ENCODE peak calls at places on chromosome 3, in six cellular contexts. M is IMR-90, F is HCT116, X is Peyer's patch, G is uterus, U is heart left ventricle. I is an unnamed sample. For H3K9me3, the result is how much of the 10 kb centered on the place peaks cover.

GRCh38 chr3:81048058-81048665 is 713.3 kb downstream of the GBE1 start:
- DNase-seq in M (no peak), U (no peak), G (no peak), X (no peak), F (no peak), I (no peak)

GRCh38 chr3:162096874-162097273 is 600.3 kb downstream of the OTOL1 start:
- DNase-seq in G (no peak), X (no peak), F (no peak), M (no peak), U (no peak), I (no peak)

GRCh38 chr3:14439501-14440167 is 37.2 kb downstream of the SLC6A6 start:
- DNase-seq in G (peak), F (no peak), X (peak), U (peak), M (peak), I (peak)

GRCh38 chr3:49867871-49868321 is 1.8 kb downstream of the CAMKV start:
- DNase-seq in G (no peak), X (no peak), F (no peak), U (no peak), M (peak), I (no peak)

GRCh38 chr3:41190509-41191284 is 8.6 kb upstream of the CTNNB1 start:
- DNase-seq in X (no peak), G (no peak), U (no peak), F (no peak), M (no peak), I (no peak)

GRCh38 chr3:102329561-102329960 is 105.3 kb upstream of the ZPLD1 start:
- DNase-seq in M (no peak), F (no peak), X (no peak), U (no peak), G (no peak), I (no peak)

GRCh38 chr3:38006031-38006430 is 15.4 kb downstream of the VILL start:
- DNase-seq in U (no peak), G (no peak), F (no peak), M (no peak), X (no peak), I (peak)

GRCh38 chr3:26376131-26376530 is 246.4 kb upstream of the LRRC3B start:
- DNase-seq in G (no peak), F (no peak), U (no peak), M (no peak), X (no peak), I (no peak)

GRCh38 chr3:38646630-38647029 is 2.9 kb downstream of the SCN5A start:
- DNase-seq in M (peak), F (no peak), U (peak), G (no peak), X (no peak), I (no peak)

GRCh38 chr3:78368576-78369345 is 1328.9 kb downstream of the ROBO2 start:
- DNase-seq in M (no peak), G (no peak), U (no peak), F (no peak), X (no peak), I (no peak)

GRCh38 chr3:129046732-129047552 is 13.6 kb upstream of the GP9 start:
- DNase-seq in M (no peak), G (no peak), X (no peak), U (no peak), F (no peak), I (no peak)

GRCh38 chr3:187130346-187131066 is 8.8 kb downstream of the RPL39L start:
- DNase-seq in X (no peak), G (no peak), U (no peak), M (peak), F (no peak), I (no peak)

GRCh38 chr3:135792174-135792573 is 173.4 kb upstream of the PPP2R3A start:
- DNase-seq in M (no peak), F (no peak), G (no peak), X (no peak), U (no peak), I (no peak)

GRCh38 chr3:69326821-69327433 is 59.0 kb downstream of the FRMD4B start:
- DNase-seq in M (no peak), U (no peak), F (no peak), X (no peak), G (no peak), I (no peak)

GRCh38 chr3:25679166-25679565 is 14.5 kb upstream of the TOP2B start:
- DNase-seq in G (no peak), X (no peak), M (no peak), F (no peak), U (no peak), I (no peak)

GRCh38 chr3:130276203-130276803 is 69.2 kb upstream of the COL6A5 start:
- DNase-seq in F (peak), M (peak), G (no peak), X (no peak), U (no peak), I (no peak)

GRCh38 chr3:116386168-116386567 is 59.1 kb downstream of the LSAMP start:
- DNase-seq in X (no peak), M (no peak), G (no peak), U (no peak), F (no peak), I (no peak)

GRCh38 chr3:58659051-58659675 is 7.4 kb downstream of the FAM3D start:
- DNase-seq in U (no peak), F (peak), M (peak), X (peak), G (no peak), I (peak)

GRCh38 chr3:192608756-192609155 is 118.6 kb downstream of the FGF12 start:
- DNase-seq in X (no peak), M (no peak), U (no peak), F (no peak), G (no peak), I (no peak)

GRCh38 chr3:99808163-99808794 is 9.4 kb upstream of the CMSS1 start:
- DNase-seq in G (no peak), M (peak), F (peak), X (peak), U (peak), I (no peak)

GRCh38 chr3:57227930-57228733 is 603 bp downstream of the APPL1 start:
- DNase-seq in U (peak), F (no peak), G (peak), M (peak), X (peak), I (peak)

GRCh38 chr3:120102674-120103073 is 8.4 kb upstream of the GSK3B start:
- DNase-seq in U (no peak), X (no peak), M (no peak), G (no peak), F (no peak), I (no peak)

GRCh38 chr3:184259878-184260570 is 1.3 kb downstream of the CAMK2N2 start:
- DNase-seq in G (peak), U (peak), M (peak), X (peak), F (no peak), I (peak)

GRCh38 chr3:177306252-177306651 is 109.0 kb upstream of the TBL1XR1 start:
- DNase-seq in U (no peak), F (no peak), X (no peak), M (peak), G (no peak), I (no peak)

GRCh38 chr3:27521179-27521871 is 37.1 kb upstream of the SLC4A7 start:
- DNase-seq in U (no peak), M (peak), F (no peak), X (no peak), G (no peak), I (no peak)

GRCh38 chr3:19074257-19074938 is 73.9 kb upstream of the KCNH8 start:
- DNase-seq in U (no peak), M (no peak), G (no peak), X (no peak), F (no peak), I (no peak)

GRCh38 chr3:126886217-126886616 is 96.7 kb upstream of the PLXNA1 start:
- DNase-seq in G (no peak), M (peak), F (no peak), U (no peak), X (no peak), I (no peak)

GRCh38 chr3:182618085-182618732 is 175.1 kb upstream of the ATP11B start:
- DNase-seq in G (no peak), U (no peak), X (no peak), M (no peak), F (no peak), I (no peak)

GRCh38 chr3:32403663-32404062 is 12.0 kb downstream of the CMTM7 start:
- DNase-seq in X (no peak), M (no peak), U (no peak), G (no peak), F (no peak), I (no peak)

GRCh38 chr3:66476852-66477381 is 23.9 kb downstream of the LRIG1 start:
- DNase-seq in X (no peak), G (no peak), M (no peak), U (no peak), F (no peak), I (no peak)

GRCh38 chr3:195813916-195814486 is 2.3 kb upstream of the MUC4 start:
- DNase-seq in U (no peak), X (no peak), G (no peak), M (no peak), F (no peak), I (no peak)

GRCh38 chr3:195259146-195259563 is 11.8 kb downstream of the XXYLT1 start:
- DNase-seq in G (no peak), M (peak), F (no peak), U (no peak), X (no peak), I (peak)

GRCh38 chr3:45583021-45583851 is 11.3 kb upstream of the LIMD1 start:
- DNase-seq in X (peak), G (peak), U (peak), M (no peak), F (no peak), I (peak)

GRCh38 chr3:137110392-137110996 is 152.7 kb downstream of the IL20RB start:
- DNase-seq in U (no peak), F (peak), X (no peak), G (no peak), M (peak), I (no peak)

GRCh38 chr3:69922521-69923000 is 77.0 kb upstream of the SAMMSON start:
- DNase-seq in F (no peak), G (no peak), M (no peak), X (no peak), U (no peak), I (no peak)

GRCh38 chr3:27342279-27342678 is 26.9 kb downstream of the NEK10 start:
- DNase-seq in G (no peak), F (no peak), X (no peak), M (no peak), U (no peak), I (no peak)

GRCh38 chr3:108283006-108283405 is 13.3 kb upstream of the HHLA2 start:
- DNase-seq in F (no peak), U (no peak), M (no peak), X (no peak), G (no peak), I (no peak)

DNA sequence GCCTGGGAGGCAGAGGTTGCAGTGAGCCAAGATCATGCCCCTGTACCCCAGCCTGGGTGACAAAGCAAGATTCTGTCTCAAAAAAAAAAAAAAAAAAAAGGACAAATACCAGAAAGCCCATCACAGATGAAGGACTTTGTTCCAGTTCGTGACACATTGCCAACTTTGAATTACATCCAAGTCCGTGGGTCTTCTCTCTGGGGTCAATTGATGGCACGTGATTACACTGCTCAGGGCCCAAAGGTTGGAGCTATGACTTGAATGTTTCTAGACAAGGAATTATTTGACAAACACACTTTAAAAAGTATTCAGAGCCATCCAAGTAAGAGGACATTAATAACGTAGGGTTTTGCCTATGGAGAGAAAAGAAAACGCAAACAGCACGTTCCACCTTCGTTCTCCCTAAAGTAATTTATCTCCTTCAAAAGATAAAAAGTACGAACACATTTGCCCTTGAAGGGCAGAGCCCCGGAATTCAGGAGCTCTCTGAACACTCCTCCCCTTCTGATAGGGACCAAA is 31.4 kb upstream of the ST3GAL6 start:
- DNase-seq in M (no peak), X (no peak), G (no peak), F (no peak), U (no peak), I (no peak)
- H3K27ac ChIP-seq in M (no peak), X (peak), G (peak), F (peak), U (peak), I (peak)

GRCh38 chr3:189300345-189300744 is 128.6 kb downstream of the TPRG1 start:
- DNase-seq in F (no peak), M (no peak), G (no peak), X (no peak), U (no peak), I (no peak)
- H3K9me3 ChIP-seq in F (under half), M (under half), G (under half), X (under half), U (under half), I (under half)

GRCh38 chr3:173774275-173774674 is 376.7 kb downstream of the NLGN1 start:
- DNase-seq in U (no peak), M (no peak), F (no peak), G (no peak), X (no peak), I (no peak)
- TF ChIP-seq POLR2A in U (no peak), M (no peak), F (no peak), G (no peak), X (no peak), I (no peak)

DNA sequence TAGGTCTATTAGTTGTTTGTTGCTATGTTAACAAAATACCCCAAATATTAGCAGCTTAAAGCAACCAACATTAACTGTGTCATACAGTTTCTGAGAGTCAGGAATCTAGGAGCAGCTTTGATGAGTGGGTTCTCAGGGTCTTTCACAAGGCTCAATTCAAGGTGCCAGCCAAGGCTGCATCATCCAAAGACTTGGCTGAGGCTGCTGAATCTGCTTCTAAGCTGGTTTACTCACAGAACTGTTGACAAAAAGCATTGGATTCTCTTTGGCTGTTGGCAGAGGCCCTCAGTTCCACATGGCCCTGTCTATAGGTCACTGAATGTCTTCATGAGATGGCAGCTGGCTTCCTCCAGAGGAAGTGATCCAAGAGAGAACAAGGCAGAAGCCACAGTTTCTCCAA is 40.3 kb upstream of the TSC22D2 start:
- DNase-seq in F (no peak), U (no peak), M (no peak), X (no peak), G (no peak), I (no peak)
- H3K27ac ChIP-seq in F (no peak), U (no peak), M (no peak), X (no peak), G (no peak), I (no peak)

GRCh38 chr3:149828390-149828789 is 15.4 kb downstream of the RNF13 start:
- DNase-seq in F (no peak), M (no peak), X (no peak), G (no peak), U (no peak), I (no peak)

GRCh38 chr3:149831321-149831720 is 18.3 kb downstream of the RNF13 start:
- DNase-seq in U (no peak), M (no peak), X (no peak), F (no peak), G (no peak), I (no peak)

GRCh38 chr3:149832086-149832485 is 19.1 kb downstream of the RNF13 start:
- DNase-seq in U (no peak), X (no peak), G (no peak), F (no peak), M (peak), I (no peak)

GRCh38 chr3:149830902-149831301 is 17.9 kb downstream of the RNF13 start:
- DNase-seq in X (no peak), G (no peak), U (no peak), F (no peak), M (no peak), I (no peak)

GRCh38 chr3:149833241-149833640 is 20.2 kb downstream of the RNF13 start:
- DNase-seq in M (no peak), X (no peak), G (no peak), F (no peak), U (no peak), I (no peak)
- H3K9me3 ChIP-seq in M (under half), X (under half), G (under half), F (under half), U (under half), I (under half)

DNA sequence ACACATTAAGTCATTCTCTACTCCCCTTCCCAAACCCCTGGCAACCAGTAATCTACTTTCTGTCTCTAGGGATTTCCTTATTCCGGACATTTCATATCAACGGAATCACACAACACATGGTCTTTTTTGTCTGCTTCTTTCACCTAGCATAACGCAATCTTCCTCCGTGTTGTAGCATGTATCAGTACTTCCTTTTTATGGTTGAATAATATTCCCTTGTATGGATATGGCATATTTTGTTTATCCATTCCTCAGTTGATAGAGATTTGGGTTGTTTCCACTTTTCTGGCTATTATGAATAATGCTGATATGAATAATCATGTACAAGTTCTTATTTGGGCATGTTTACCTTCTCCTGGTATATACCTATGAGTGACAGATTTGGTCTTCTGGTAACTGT is 63.1 kb downstream of the TRANK1 start:
- DNase-seq in M (no peak), U (no peak), F (no peak), G (no peak), X (no peak), I (no peak)
- TF ChIP-seq POLR2A in M (no peak), U (no peak), F (no peak), G (no peak), X (no peak), I (no peak)

GRCh38 chr3:111548060-111548459 is 6.1 kb downstream of the CD96 start:
- DNase-seq in F (no peak), M (peak), G (no peak), X (no peak), U (no peak), I (no peak)
- H3K27ac ChIP-seq in F (no peak), M (no peak), G (no peak), X (peak), U (no peak), I (no peak)

DNA sequence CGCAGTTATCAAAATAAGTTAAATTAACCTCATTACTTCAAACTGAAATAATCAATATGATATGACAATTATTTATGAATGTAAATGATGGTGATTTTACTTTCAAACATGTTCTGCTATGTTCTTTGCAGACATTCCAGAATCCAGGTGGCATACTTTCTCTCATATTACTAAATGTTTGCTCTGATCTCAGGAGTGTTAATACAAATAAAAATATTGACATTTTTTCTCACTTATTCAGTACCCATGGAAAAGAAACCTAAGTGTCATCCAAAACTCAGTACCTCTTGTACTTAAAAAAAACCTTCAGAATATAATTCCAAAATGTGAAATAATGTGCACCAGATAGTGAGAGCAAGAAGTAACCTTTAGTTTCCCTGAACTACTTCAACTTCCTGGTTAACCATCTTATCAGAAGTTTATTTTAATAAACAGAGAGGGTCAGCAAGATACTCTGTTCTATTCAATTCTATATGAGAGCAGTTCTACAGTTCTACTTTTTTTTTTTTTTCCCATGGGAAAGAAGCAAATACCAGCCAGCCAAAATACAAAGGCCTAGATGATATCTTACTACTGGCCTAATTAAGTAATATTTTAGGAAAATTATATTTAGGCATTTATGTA is 494.1 kb downstream of the MECOM start:
- DNase-seq in G (no peak), M (no peak), X (no peak), F (no peak), U (no peak), I (no peak)
- H3K9me3 ChIP-seq in G (under half), M (under half), X (under half), F (under half), U (under half), I (under half)

GRCh38 chr3:23062582-23062981 is 140.5 kb upstream of the UBE2E2 start:
- DNase-seq in X (no peak), F (no peak), G (no peak), M (no peak), U (no peak), I (no peak)

GRCh38 chr3:23068016-23068728 is 135.0 kb upstream of the UBE2E2 start:
- DNase-seq in M (no peak), X (no peak), U (no peak), G (no peak), F (no peak), I (no peak)

GRCh38 chr3:23062982-23063381 is 140.1 kb upstream of the UBE2E2 start:
- DNase-seq in U (no peak), M (no peak), F (no peak), G (no peak), X (no peak), I (no peak)
- TF ChIP-seq POLR2A in U (no peak), M (no peak), F (no peak), G (no peak), X (no peak), I (no peak)